ENCODE peak calls at places on chromosomes 2 and 18, in four cellular contexts. O is GM12878, G is H1, L is K562. T is an unnamed sample.

GRCh38 chr2:237693281-237694039 is 66.1 kb downstream of the LRRFIP1 start:
- DNase-seq in G (no peak), L (peak; percentile 50), O (no peak), T (no peak)

GRCh38 chr2:9873337-9873736 is 30.1 kb downstream of the TAF1B start:
- DNase-seq in L (no peak), O (no peak), G (no peak), T (no peak)

GRCh38 chr2:187679454-187679853 is 125.2 kb upstream of the TFPI start:
- DNase-seq in O (no peak), G (no peak), L (no peak), T (no peak)

GRCh38 chr2:109335586-109336266 is 206.7 kb downstream of the SH3RF3 start:
- DNase-seq in O (no peak), G (no peak), L (no peak), T (no peak)

GRCh38 chr2:54680397-54681032 is 42.9 kb upstream of the EML6 start:
- DNase-seq in L (no peak), G (no peak), O (peak; percentile 77), T (no peak)

GRCh38 chr2:26946841-26947784 is 23.3 kb upstream of the MAPRE3 start:
- DNase-seq in G (no peak), O (no peak), L (peak; percentile 36), T (peak; percentile 80)

GRCh38 chr2:129709030-129709955 is 270.2 kb upstream of the RAB6C start:
- DNase-seq in L (no peak), O (no peak), G (peak; percentile 44), T (no peak)

GRCh38 chr2:234061624-234062257 is 11.2 kb downstream of the SPP2 start:
- DNase-seq in L (no peak), O (no peak), G (no peak), T (no peak)

GRCh38 chr2:57549642-57550102 is 496.9 kb upstream of the VRK2 start:
- DNase-seq in O (peak; percentile 20), L (no peak), G (no peak), T (no peak)

GRCh38 chr2:236977999-236978398 is 107.7 kb upstream of the COPS8 start:
- DNase-seq in O (no peak), L (no peak), G (no peak), T (no peak)

GRCh38 chr2:43764086-43764710 is 9.6 kb upstream of the DYNC2LI1 start:
- DNase-seq in L (no peak), G (no peak), O (no peak), T (no peak)

GRCh38 chr2:16729901-16730300 is 64.3 kb upstream of the CYRIA start:
- DNase-seq in L (no peak), G (no peak), O (no peak), T (no peak)

GRCh38 chr18:23133860-23134779 is 1.2 kb upstream of the CABLES1 start:
- DNase-seq in L (no peak), O (peak; percentile 59), G (peak; percentile 71), T (peak; percentile 48)

GRCh38 chr18:32661486-32662299 is 111.1 kb downstream of the KLHL14 start:
- DNase-seq in O (no peak), L (no peak), G (no peak), T (no peak)

GRCh38 chr2:96325884-96326255 is 753 bp downstream of the ITPRIPL1 start:
- DNase-seq in L (no peak), O (no peak), G (no peak), T (peak; percentile 37)

GRCh38 chr2:168059758-168060157 is 187.6 kb downstream of the STK39 start:
- DNase-seq in G (no peak), O (no peak), L (no peak), T (no peak)

GRCh38 chr2:194545978-194546377 is 1111.0 kb upstream of the SLC39A10 start:
- DNase-seq in O (no peak), G (no peak), L (no peak), T (no peak)

GRCh38 chr2:47267389-47268086 is 112.4 kb upstream of the STPG4 start:
- DNase-seq in G (no peak), O (no peak), L (no peak), T (no peak)

GRCh38 chr2:82478641-82479040 is 1980.4 kb downstream of the SUCLG1 start:
- DNase-seq in G (no peak), O (no peak), L (no peak), T (no peak)

GRCh38 chr2:63159262-63159661 is 108.6 kb downstream of the OTX1 start:
- DNase-seq in L (no peak), O (no peak), G (no peak), T (no peak)

DNA sequence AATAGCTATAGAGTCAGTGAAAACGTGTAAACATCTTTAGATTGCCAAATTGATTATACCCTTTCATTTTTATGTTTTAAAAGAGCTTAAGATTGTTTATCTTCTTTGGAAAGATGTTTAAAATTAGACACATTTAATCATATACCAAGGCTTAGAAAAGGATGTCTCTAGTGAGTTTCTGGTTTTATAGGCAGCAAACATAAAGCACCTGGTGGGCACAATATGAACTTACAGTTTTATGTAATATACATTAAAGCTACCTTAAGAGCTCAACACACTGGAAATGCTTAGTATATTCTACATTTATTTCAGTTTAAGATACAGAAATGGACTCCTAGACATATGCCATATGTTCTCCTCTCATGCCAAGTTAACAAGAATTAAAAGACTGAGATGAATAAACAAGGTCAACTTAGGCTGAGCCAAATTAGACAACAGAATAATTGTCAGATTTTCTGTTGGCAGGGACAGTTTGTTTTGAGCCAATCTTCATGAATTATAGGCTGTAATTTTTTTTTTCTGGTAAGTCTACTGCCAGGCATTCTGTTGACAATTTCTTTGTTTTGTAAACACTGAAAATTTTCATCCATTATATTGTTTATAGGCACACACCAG is 112.7 kb downstream of the OTX1 start:
- DNase-seq in L (no peak), G (no peak), O (no peak), T (no peak)
- TF ChIP-seq NRF1 in L (no peak), G (no peak), O (no peak), T (no peak)

DNA sequence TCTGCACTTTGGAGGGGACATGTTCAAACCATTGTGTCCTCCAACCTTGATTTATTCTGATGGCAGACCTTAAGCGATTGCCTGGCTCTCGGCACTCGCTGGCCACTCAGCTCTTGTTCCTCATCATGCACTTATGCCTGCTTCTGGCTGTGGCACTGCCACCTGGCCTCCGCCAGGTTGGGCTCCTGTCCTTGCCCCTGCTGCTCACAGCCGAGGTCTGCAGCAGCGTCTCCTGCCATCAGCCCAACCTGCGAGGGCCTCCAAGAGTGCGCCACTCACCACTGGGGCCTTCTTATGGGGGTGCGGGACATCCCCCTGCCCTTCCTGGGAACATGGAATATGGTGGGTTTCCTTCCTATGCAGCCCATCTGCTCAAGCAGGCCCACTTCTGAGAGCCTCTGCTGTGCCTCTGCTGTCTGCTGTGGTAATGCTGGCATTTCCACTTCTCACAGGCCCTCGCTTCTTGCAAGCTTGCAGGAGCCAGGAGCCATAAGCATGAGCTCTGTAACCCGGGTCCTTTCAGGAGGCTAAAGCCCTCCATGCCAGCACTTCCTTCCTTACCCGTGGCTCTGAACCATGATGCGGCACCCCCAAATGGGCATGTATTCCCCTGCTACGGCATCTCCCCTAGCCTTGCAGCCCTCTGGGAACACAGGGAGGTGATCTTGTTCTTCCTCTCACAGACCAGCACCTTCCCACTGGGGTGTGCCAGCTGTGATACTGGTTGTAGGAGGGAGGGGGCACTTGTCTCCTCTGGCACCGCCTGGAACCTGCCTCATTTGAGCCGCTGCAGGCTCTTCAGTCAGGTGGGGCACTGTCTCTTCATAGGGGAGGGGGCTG is 58.6 kb upstream of the HS6ST1 start:
- DNase-seq in O (no peak), G (peak; percentile 40), L (no peak), T (no peak)
- TF ChIP-seq NRF1 in O (no peak), G (no peak), L (no peak), T (no peak)

GRCh38 chr2:42224422-42225067 is 55.4 kb downstream of the EML4 start:
- DNase-seq in L (no peak), G (no peak), O (no peak), T (no peak)
- TF ChIP-seq NRF1 in L (no peak), G (no peak), O (no peak), T (no peak)

GRCh38 chr2:241508510-241509407 is at the start of gene STK25:
- DNase-seq in O (peak; percentile 90), L (peak; percentile 97), G (peak; percentile 94), T (peak; percentile 99)

GRCh38 chr2:241506793-241507429 is 1.5 kb downstream of the STK25 start:
- DNase-seq in O (no peak), G (no peak), L (peak; percentile 21), T (no peak)

GRCh38 chr2:241509408-241509784 is 1.0 kb upstream of the STK25 start:
- DNase-seq in G (no peak), L (no peak), O (no peak), T (no peak)

GRCh38 chr2:241508240-241508509 is 209 bp downstream of the STK25 start:
- DNase-seq in L (no peak), G (no peak), O (no peak), T (peak; percentile 92)

DNA sequence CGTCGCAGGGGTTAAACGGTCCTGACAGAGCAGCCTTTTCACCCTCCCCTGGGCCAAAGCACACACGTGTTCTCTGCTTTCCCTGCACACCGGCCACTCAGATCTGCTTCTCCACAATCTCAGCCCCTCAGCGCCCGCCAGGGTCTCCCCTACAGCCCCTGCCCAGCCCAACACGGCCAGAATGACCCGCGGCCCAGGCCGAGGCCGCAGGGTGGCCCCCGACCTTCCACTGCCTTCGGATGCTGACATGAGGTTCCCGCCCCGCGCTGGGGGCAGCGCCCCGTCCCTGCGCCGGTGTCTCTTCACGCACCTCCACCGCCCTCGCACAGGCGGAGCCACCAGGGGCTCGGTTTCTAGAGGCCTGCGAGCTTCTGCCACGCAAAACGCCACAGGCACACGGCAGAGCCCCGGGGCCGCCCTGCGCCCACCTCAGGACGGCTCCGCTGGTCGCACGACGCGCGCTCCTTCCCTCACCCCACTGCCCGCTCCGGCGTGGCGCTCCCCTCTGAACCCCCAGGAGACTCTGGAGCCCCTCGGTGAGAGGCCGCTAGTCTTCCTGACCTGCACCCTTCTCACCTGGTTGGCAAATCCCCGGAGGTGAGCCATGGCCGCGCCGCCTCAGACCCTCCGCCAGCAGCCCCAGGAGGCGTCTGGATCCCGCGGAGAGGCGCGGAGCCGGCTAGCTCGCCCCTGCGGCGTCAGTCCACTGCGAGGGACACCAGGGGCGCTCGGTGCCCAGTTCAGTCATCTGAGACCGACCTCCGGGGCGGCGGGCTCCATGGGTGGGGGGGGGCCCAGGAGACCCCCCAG is 749 bp downstream of the STK25 start:
- DNase-seq in G (peak; percentile 73), O (no peak), L (peak; percentile 57), T (peak; percentile 91)
- TF ChIP-seq NRF1 in G (no peak), O (no peak), L (peak; percentile 78), T (no peak)

GRCh38 chr2:66537001-66537400 is 102.1 kb downstream of the MEIS1 start:
- DNase-seq in G (no peak), L (no peak), O (no peak), T (peak; percentile 27)
- TF ChIP-seq NRF1 in G (no peak), L (no peak), O (no peak), T (no peak)

GRCh38 chr2:217249490-217250451 is 389.9 kb upstream of the TNP1 start:
- DNase-seq in O (no peak), L (no peak), G (no peak), T (no peak)
- TF ChIP-seq NRF1 in O (no peak), L (no peak), G (no peak), T (no peak)

T was measured in SK-N-SH.